ENCODE peak calls at places on chromosomes 13 and 19, in seven cellular contexts. M is sciatic nerve; N is CD4-positive, alpha-beta memory T cell; D is fibroblast of lung; S is progenitor cell of endocrine pancreas; Z is posterior cingulate gyrus; P is epithelial cell of esophagus. F is an unnamed sample.

GRCh38 chr13:40230833-40231266 is 435.6 kb downstream of the FOXO1 start:
- DNase-seq in N (no peak), S (no peak), Z (no peak), P (no peak), D (peak; percentile 75), M (no peak), F (no peak)

GRCh38 chr13:66635526-66635925 is 594.6 kb downstream of the PCDH9 start:
- DNase-seq in S (no peak), P (peak; percentile 85), D (peak; percentile 97), Z (no peak), N (no peak), M (no peak), F (no peak)

GRCh38 chr19:47587295-47587694 is 14.3 kb upstream of the ZNF541 start:
- DNase-seq in S (no peak), Z (peak; percentile 30), M (no peak), N (no peak), D (peak; percentile 75), P (peak; percentile 58), F (no peak)

GRCh38 chr13:43397110-43397509 is 373.7 kb downstream of the DNAJC15 start:
- DNase-seq in P (no peak), M (no peak), N (no peak), D (peak; percentile 29), Z (no peak), S (no peak), F (no peak)

GRCh38 chr19:41586064-41586463 is 10.1 kb downstream of the CEACAM21 start:
- DNase-seq in S (no peak), D (no peak), Z (no peak), M (no peak), N (no peak), P (no peak), F (no peak)

GRCh38 chr19:38862321-38863059 is 12.7 kb upstream of the HNRNPL start:
- DNase-seq in Z (no peak), D (peak; percentile 29), P (no peak), S (no peak), M (no peak), N (no peak), F (no peak)

GRCh38 chr19:5466814-5467291 is 11.6 kb downstream of the ZNRF4 start:
- DNase-seq in N (no peak), S (no peak), M (no peak), Z (peak; percentile 87), P (peak; percentile 19), D (no peak), F (no peak)

GRCh38 chr19:18506545-18506944 is 15.3 kb downstream of the ELL start:
- DNase-seq in D (no peak), M (no peak), Z (no peak), N (peak; percentile 32), P (no peak), S (no peak), F (no peak)

GRCh38 chr19:19580417-19580816 is 38.1 kb downstream of the PBX4 start:
- DNase-seq in Z (no peak), S (no peak), N (no peak), M (no peak), P (no peak), D (no peak), F (no peak)

GRCh38 chr19:12065100-12065538 is 588 bp downstream of the ZNF844 start:
- DNase-seq in Z (peak; percentile 84), P (no peak), M (peak; percentile 64), S (no peak), D (peak; percentile 61), N (no peak), F (no peak)

GRCh38 chr13:50762969-50763568 is 80.4 kb downstream of the DLEU7 start:
- DNase-seq in P (no peak), D (no peak), N (no peak), S (no peak), M (no peak), Z (peak; percentile 79), F (no peak)

GRCh38 chr19:898663-899062 is 5.4 kb downstream of the RNU6-9 start:
- DNase-seq in N (no peak), S (no peak), Z (peak; percentile 97), M (no peak), D (no peak), P (no peak), F (no peak)

GRCh38 chr19:42316223-42317211 is 3.4 kb downstream of the TMEM145 start:
- DNase-seq in P (no peak), M (no peak), Z (peak; percentile 87), D (no peak), S (no peak), N (no peak), F (no peak)

GRCh38 chr19:42440357-42441046 is 2.2 kb downstream of the CXCL17 start:
- DNase-seq in S (peak; percentile 49), D (peak; percentile 49), P (peak; percentile 80), M (peak; percentile 86), Z (peak; percentile 91), N (peak; percentile 74), F (peak; percentile 71)

GRCh38 chr19:16301999-16302694 is 22.5 kb upstream of the KLF2 start:
- DNase-seq in Z (no peak), S (no peak), M (no peak), P (peak; percentile 79), N (no peak), D (peak; percentile 78), F (no peak)

GRCh38 chr13:78881746-78882145 is 222.8 kb upstream of the OBI1 start:
- DNase-seq in Z (no peak), D (no peak), S (no peak), M (no peak), N (no peak), P (no peak), F (no peak)

GRCh38 chr19:15107056-15108010 is at the start of gene SYDE1:
- DNase-seq in M (peak; percentile 74), P (no peak), Z (peak; percentile 83), N (no peak), S (no peak), D (peak; percentile 68), F (no peak)